ENCODE peak calls at places on chromosomes 11 and 22, in eight cellular contexts. One of them, this sample, is unnamed.

GRCh38 chr11:124754710-124755109 is 2.7 kb upstream of the VSIG2 start:
- DNase-seq in right cardiac atrium: no peak
- DNase-seq in neural progenitor cell: peak; percentile 48
- DNase-seq in heart right ventricle: no peak
- DNase-seq in CD8-positive, alpha-beta memory T cell: no peak
- DNase-seq in tibial artery: no peak
- DNase-seq in spleen: no peak
- DNase-seq in pancreas: no peak
- DNase-seq in this sample: no peak

GRCh38 chr22:50272103-50272782 is 2.1 kb upstream of the MAPK11 start:
- DNase-seq in right cardiac atrium: no peak
- DNase-seq in neural progenitor cell: peak; percentile 45
- DNase-seq in heart right ventricle: no peak
- DNase-seq in CD8-positive, alpha-beta memory T cell: no peak
- DNase-seq in tibial artery: no peak
- DNase-seq in spleen: no peak
- DNase-seq in pancreas: no peak
- DNase-seq in this sample: no peak

GRCh38 chr22:20918663-20919220 is 1.5 kb downstream of the CRKL start:
- DNase-seq in right cardiac atrium: no peak
- DNase-seq in neural progenitor cell: peak; percentile 14
- DNase-seq in heart right ventricle: no peak
- DNase-seq in CD8-positive, alpha-beta memory T cell: no peak
- DNase-seq in tibial artery: no peak
- DNase-seq in spleen: peak; percentile 51
- DNase-seq in pancreas: no peak
- DNase-seq in this sample: no peak

GRCh38 chr22:24834845-24835570 is 29.0 kb downstream of the SGSM1 start:
- DNase-seq in right cardiac atrium: no peak
- DNase-seq in neural progenitor cell: peak; percentile 59
- DNase-seq in heart right ventricle: no peak
- DNase-seq in CD8-positive, alpha-beta memory T cell: no peak
- DNase-seq in tibial artery: no peak
- DNase-seq in spleen: peak; percentile 10
- DNase-seq in pancreas: peak; percentile 26
- DNase-seq in this sample: no peak

GRCh38 chr11:45217991-45218390 is 68.2 kb downstream of the SYT13 start:
- DNase-seq in right cardiac atrium: no peak
- DNase-seq in neural progenitor cell: no peak
- DNase-seq in heart right ventricle: no peak
- DNase-seq in CD8-positive, alpha-beta memory T cell: no peak
- DNase-seq in tibial artery: no peak
- DNase-seq in spleen: no peak
- DNase-seq in pancreas: no peak
- DNase-seq in this sample: no peak

GRCh38 chr11:20367313-20367948 is 3.9 kb downstream of the HTATIP2 start:
- DNase-seq in right cardiac atrium: peak; percentile 67
- DNase-seq in neural progenitor cell: no peak
- DNase-seq in heart right ventricle: no peak
- DNase-seq in CD8-positive, alpha-beta memory T cell: no peak
- DNase-seq in tibial artery: peak; percentile 63
- DNase-seq in spleen: no peak
- DNase-seq in pancreas: no peak
- DNase-seq in this sample: no peak

GRCh38 chr11:61694971-61695706 is 14.9 kb downstream of the DAGLA start:
- DNase-seq in right cardiac atrium: peak; percentile 92
- DNase-seq in neural progenitor cell: peak; percentile 55
- DNase-seq in heart right ventricle: peak; percentile 35
- DNase-seq in CD8-positive, alpha-beta memory T cell: no peak
- DNase-seq in tibial artery: peak; percentile 76
- DNase-seq in spleen: no peak
- DNase-seq in pancreas: no peak
- DNase-seq in this sample: no peak

GRCh38 chr22:20027966-20028854 is 7.3 kb downstream of the TANGO2 start:
- DNase-seq in right cardiac atrium: peak; percentile 14
- DNase-seq in neural progenitor cell: no peak
- DNase-seq in heart right ventricle: no peak
- DNase-seq in CD8-positive, alpha-beta memory T cell: no peak
- DNase-seq in tibial artery: no peak
- DNase-seq in spleen: peak; percentile 7
- DNase-seq in pancreas: no peak
- DNase-seq in this sample: no peak

GRCh38 chr11:116928845-116929244 is 91.4 kb upstream of the APOA1 start:
- DNase-seq in right cardiac atrium: no peak
- DNase-seq in neural progenitor cell: no peak
- DNase-seq in heart right ventricle: no peak
- DNase-seq in CD8-positive, alpha-beta memory T cell: no peak
- DNase-seq in tibial artery: no peak
- DNase-seq in spleen: no peak
- DNase-seq in pancreas: no peak
- DNase-seq in this sample: no peak

GRCh38 chr11:116930586-116930985 is 93.2 kb upstream of the APOA1 start:
- DNase-seq in right cardiac atrium: no peak
- DNase-seq in neural progenitor cell: no peak
- DNase-seq in heart right ventricle: no peak
- DNase-seq in CD8-positive, alpha-beta memory T cell: no peak
- DNase-seq in tibial artery: no peak
- DNase-seq in spleen: no peak
- DNase-seq in pancreas: no peak
- DNase-seq in this sample: no peak

GRCh38 chr11:116930177-116930576 is 92.8 kb upstream of the APOA1 start:
- DNase-seq in right cardiac atrium: peak; percentile 56
- DNase-seq in neural progenitor cell: no peak
- DNase-seq in heart right ventricle: peak; percentile 26
- DNase-seq in CD8-positive, alpha-beta memory T cell: peak; percentile 61
- DNase-seq in tibial artery: no peak
- DNase-seq in spleen: peak; percentile 76
- DNase-seq in pancreas: no peak
- DNase-seq in this sample: no peak

GRCh38 chr11:116928102-116928777 is 90.8 kb upstream of the APOA1 start:
- DNase-seq in right cardiac atrium: no peak
- DNase-seq in neural progenitor cell: no peak
- DNase-seq in heart right ventricle: no peak
- DNase-seq in CD8-positive, alpha-beta memory T cell: peak; percentile 61
- DNase-seq in tibial artery: no peak
- DNase-seq in spleen: no peak
- DNase-seq in pancreas: no peak
- DNase-seq in this sample: no peak

GRCh38 chr11:116929393-116930090 is 92.1 kb upstream of the APOA1 start:
- DNase-seq in right cardiac atrium: no peak
- DNase-seq in neural progenitor cell: no peak
- DNase-seq in heart right ventricle: peak; percentile 21
- DNase-seq in CD8-positive, alpha-beta memory T cell: no peak
- DNase-seq in tibial artery: no peak
- DNase-seq in spleen: no peak
- DNase-seq in pancreas: no peak
- DNase-seq in this sample: no peak
- H3K4me3 ChIP-seq in right cardiac atrium: peak overlapping the region; percentile 18
- H3K4me3 ChIP-seq in neural progenitor cell: no peak overlapping the region
- H3K4me3 ChIP-seq in heart right ventricle: peak overlapping the region; percentile 33
- H3K4me3 ChIP-seq in CD8-positive, alpha-beta memory T cell: peak overlapping the region; percentile 6
- H3K4me3 ChIP-seq in tibial artery: no peak overlapping the region
- H3K4me3 ChIP-seq in spleen: peak overlapping the region; percentile 42
- H3K4me3 ChIP-seq in pancreas: no peak overlapping the region
- H3K4me3 ChIP-seq in this sample: no peak overlapping the region

GRCh38 chr11:12793506-12793905 is 119.3 kb downstream of the TEAD1 start:
- DNase-seq in right cardiac atrium: no peak
- DNase-seq in neural progenitor cell: no peak
- DNase-seq in heart right ventricle: no peak
- DNase-seq in CD8-positive, alpha-beta memory T cell: no peak
- DNase-seq in tibial artery: no peak
- DNase-seq in spleen: no peak
- DNase-seq in pancreas: no peak
- DNase-seq in this sample: no peak

GRCh38 chr11:12797996-12798395 is 123.8 kb downstream of the TEAD1 start:
- DNase-seq in right cardiac atrium: no peak
- DNase-seq in neural progenitor cell: no peak
- DNase-seq in heart right ventricle: no peak
- DNase-seq in CD8-positive, alpha-beta memory T cell: no peak
- DNase-seq in tibial artery: no peak
- DNase-seq in spleen: no peak
- DNase-seq in pancreas: no peak
- DNase-seq in this sample: no peak

GRCh38 chr11:12792018-12792417 is 117.8 kb downstream of the TEAD1 start:
- DNase-seq in right cardiac atrium: no peak
- DNase-seq in neural progenitor cell: no peak
- DNase-seq in heart right ventricle: no peak
- DNase-seq in CD8-positive, alpha-beta memory T cell: no peak
- DNase-seq in tibial artery: no peak
- DNase-seq in spleen: no peak
- DNase-seq in pancreas: no peak
- DNase-seq in this sample: no peak

GRCh38 chr11:12792590-12792989 is 118.4 kb downstream of the TEAD1 start:
- DNase-seq in right cardiac atrium: no peak
- DNase-seq in neural progenitor cell: no peak
- DNase-seq in heart right ventricle: no peak
- DNase-seq in CD8-positive, alpha-beta memory T cell: no peak
- DNase-seq in tibial artery: no peak
- DNase-seq in spleen: no peak
- DNase-seq in pancreas: no peak
- DNase-seq in this sample: no peak

DNA sequence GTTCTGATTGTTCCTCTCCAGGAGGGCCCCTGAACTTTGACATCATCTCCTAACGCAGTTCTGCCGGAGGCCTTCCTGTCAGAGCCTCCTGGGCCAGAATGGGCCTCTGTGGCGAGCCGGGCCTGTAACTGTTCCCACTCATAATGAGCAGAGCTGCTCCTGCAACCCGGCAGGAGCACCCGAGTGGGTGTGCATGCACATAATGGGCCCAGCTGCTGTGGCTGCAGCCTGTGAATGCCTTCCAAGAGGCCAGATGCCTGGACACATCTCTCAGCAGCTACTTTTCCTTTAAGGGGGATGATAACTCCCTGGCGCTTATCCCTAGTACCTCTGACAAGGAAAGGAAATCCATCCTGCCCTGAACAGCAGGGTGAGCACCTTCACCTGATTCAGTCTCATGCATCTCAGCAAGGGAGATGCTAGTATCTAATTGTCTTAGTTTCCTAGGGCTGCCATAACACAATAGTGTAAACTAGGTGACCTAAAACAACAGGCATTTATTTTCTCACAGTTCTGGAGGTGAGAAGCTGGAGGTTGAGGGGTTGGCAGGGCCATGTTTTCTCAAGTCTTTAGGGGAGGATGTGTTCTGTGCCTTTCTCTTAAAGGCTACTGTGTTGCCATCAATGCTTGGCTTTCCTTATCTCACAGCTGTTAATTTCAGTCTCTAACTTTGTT is 120.5 kb downstream of the TEAD1 start:
- DNase-seq in right cardiac atrium: no peak
- DNase-seq in neural progenitor cell: no peak
- DNase-seq in heart right ventricle: no peak
- DNase-seq in CD8-positive, alpha-beta memory T cell: no peak
- DNase-seq in tibial artery: no peak
- DNase-seq in spleen: no peak
- DNase-seq in pancreas: no peak
- DNase-seq in this sample: no peak
- H3K4me1 ChIP-seq in right cardiac atrium: no peaks in the 10 kb centered on the region
- H3K4me1 ChIP-seq in neural progenitor cell: peaks cover 39% of the 10 kb centered on the region
- H3K4me1 ChIP-seq in heart right ventricle: peaks cover 21% of the 10 kb centered on the region
- H3K4me1 ChIP-seq in CD8-positive, alpha-beta memory T cell: no peaks in the 10 kb centered on the region
- H3K4me1 ChIP-seq in tibial artery: peaks cover 27% of the 10 kb centered on the region
- H3K4me1 ChIP-seq in spleen: no peaks in the 10 kb centered on the region
- H3K4me1 ChIP-seq in pancreas: peaks cover 18% of the 10 kb centered on the region
- H3K4me1 ChIP-seq in this sample: peaks cover 5% of the 10 kb centered on the region

GRCh38 chr11:76048763-76049162 is 157.5 kb downstream of the WNT11 start:
- DNase-seq in right cardiac atrium: peak; percentile 47
- DNase-seq in neural progenitor cell: peak; percentile 40
- DNase-seq in heart right ventricle: no peak
- DNase-seq in CD8-positive, alpha-beta memory T cell: no peak
- DNase-seq in tibial artery: no peak
- DNase-seq in spleen: no peak
- DNase-seq in pancreas: peak; percentile 60
- DNase-seq in this sample: no peak

GRCh38 chr11:76044750-76045320 is 161.5 kb downstream of the WNT11 start:
- DNase-seq in right cardiac atrium: no peak
- DNase-seq in neural progenitor cell: no peak
- DNase-seq in heart right ventricle: no peak
- DNase-seq in CD8-positive, alpha-beta memory T cell: no peak
- DNase-seq in tibial artery: no peak
- DNase-seq in spleen: no peak
- DNase-seq in pancreas: peak; percentile 16
- DNase-seq in this sample: no peak

GRCh38 chr11:76049506-76049905 is 156.8 kb downstream of the WNT11 start:
- DNase-seq in right cardiac atrium: no peak
- DNase-seq in neural progenitor cell: no peak
- DNase-seq in heart right ventricle: no peak
- DNase-seq in CD8-positive, alpha-beta memory T cell: no peak
- DNase-seq in tibial artery: no peak
- DNase-seq in spleen: no peak
- DNase-seq in pancreas: no peak
- DNase-seq in this sample: no peak

GRCh38 chr11:76047231-76047630 is 159.1 kb downstream of the WNT11 start:
- DNase-seq in right cardiac atrium: no peak
- DNase-seq in neural progenitor cell: no peak
- DNase-seq in heart right ventricle: no peak
- DNase-seq in CD8-positive, alpha-beta memory T cell: no peak
- DNase-seq in tibial artery: no peak
- DNase-seq in spleen: no peak
- DNase-seq in pancreas: peak; percentile 26
- DNase-seq in this sample: no peak

GRCh38 chr11:76047766-76048165 is 158.5 kb downstream of the WNT11 start:
- DNase-seq in right cardiac atrium: no peak
- DNase-seq in neural progenitor cell: no peak
- DNase-seq in heart right ventricle: no peak
- DNase-seq in CD8-positive, alpha-beta memory T cell: no peak
- DNase-seq in tibial artery: no peak
- DNase-seq in spleen: no peak
- DNase-seq in pancreas: no peak
- DNase-seq in this sample: no peak
- H3K9me3 ChIP-seq in right cardiac atrium: no peaks in the 10 kb centered on the region
- H3K9me3 ChIP-seq in neural progenitor cell: no peaks in the 10 kb centered on the region
- H3K9me3 ChIP-seq in heart right ventricle: no peaks in the 10 kb centered on the region
- H3K9me3 ChIP-seq in CD8-positive, alpha-beta memory T cell: no peaks in the 10 kb centered on the region
- H3K9me3 ChIP-seq in tibial artery: no peaks in the 10 kb centered on the region
- H3K9me3 ChIP-seq in spleen: peaks cover 23% of the 10 kb centered on the region
- H3K9me3 ChIP-seq in pancreas: no peaks in the 10 kb centered on the region
- H3K9me3 ChIP-seq in this sample: no peaks in the 10 kb centered on the region

GRCh38 chr22:48488611-48489456 is 1338.8 kb downstream of the BRD1 start:
- DNase-seq in right cardiac atrium: no peak
- DNase-seq in neural progenitor cell: peak; percentile 89
- DNase-seq in heart right ventricle: no peak
- DNase-seq in CD8-positive, alpha-beta memory T cell: no peak
- DNase-seq in tibial artery: no peak
- DNase-seq in spleen: peak; percentile 55
- DNase-seq in pancreas: no peak
- DNase-seq in this sample: no peak

GRCh38 chr22:48490513-48491411 is 1336.9 kb downstream of the BRD1 start:
- DNase-seq in right cardiac atrium: no peak
- DNase-seq in neural progenitor cell: peak; percentile 36
- DNase-seq in heart right ventricle: no peak
- DNase-seq in CD8-positive, alpha-beta memory T cell: no peak
- DNase-seq in tibial artery: no peak
- DNase-seq in spleen: peak; percentile 52
- DNase-seq in pancreas: no peak
- DNase-seq in this sample: no peak

GRCh38 chr22:48491451-48491941 is 1336.2 kb downstream of the BRD1 start:
- DNase-seq in right cardiac atrium: no peak
- DNase-seq in neural progenitor cell: peak; percentile 47
- DNase-seq in heart right ventricle: no peak
- DNase-seq in CD8-positive, alpha-beta memory T cell: no peak
- DNase-seq in tibial artery: no peak
- DNase-seq in spleen: peak; percentile 67
- DNase-seq in pancreas: no peak
- DNase-seq in this sample: no peak

GRCh38 chr22:48488149-48488551 is 1339.5 kb downstream of the BRD1 start:
- DNase-seq in right cardiac atrium: no peak
- DNase-seq in neural progenitor cell: peak; percentile 40
- DNase-seq in heart right ventricle: no peak
- DNase-seq in CD8-positive, alpha-beta memory T cell: no peak
- DNase-seq in tibial artery: no peak
- DNase-seq in spleen: peak; percentile 47
- DNase-seq in pancreas: no peak
- DNase-seq in this sample: no peak

GRCh38 chr22:48489551-48490512 is 1337.8 kb downstream of the BRD1 start:
- DNase-seq in right cardiac atrium: no peak
- DNase-seq in neural progenitor cell: peak; percentile 64
- DNase-seq in heart right ventricle: no peak
- DNase-seq in CD8-positive, alpha-beta memory T cell: no peak
- DNase-seq in tibial artery: no peak
- DNase-seq in spleen: peak; percentile 57
- DNase-seq in pancreas: no peak
- DNase-seq in this sample: no peak
- H3K4me3 ChIP-seq in right cardiac atrium: peak overlapping the region; percentile 55
- H3K4me3 ChIP-seq in neural progenitor cell: peak overlapping the region; percentile 95
- H3K4me3 ChIP-seq in heart right ventricle: peak overlapping the region; percentile 41
- H3K4me3 ChIP-seq in CD8-positive, alpha-beta memory T cell: no peak overlapping the region
- H3K4me3 ChIP-seq in tibial artery: no peak overlapping the region
- H3K4me3 ChIP-seq in spleen: peak overlapping the region; percentile 54
- H3K4me3 ChIP-seq in pancreas: peak overlapping the region; percentile 7
- H3K4me3 ChIP-seq in this sample: peak overlapping the region; percentile 74

This sample was measured in tibial nerve.